ENCODE peak calls at places on chromosomes 12 and 14, in eight cellular contexts. X, O, F, Z, G, J, B and R are unnamed samples.

GRCh38 chr12:26188641-26189040 is 6.7 kb upstream of the SSPN start:
- DNase-seq in F (peak), B (no peak), G (peak), J (no peak), X (peak), Z (no peak), O (no peak), R (no peak)

GRCh38 chr14:39376671-39377403 is 55.4 kb downstream of the FBXO33 start:
- DNase-seq in F (peak), X (no peak), B (no peak), O (no peak), J (no peak), Z (no peak), G (peak), R (peak)

GRCh38 chr14:45072121-45072520 is 11.8 kb upstream of the PRPF39 start:
- DNase-seq in J (no peak), G (no peak), B (no peak), F (no peak), O (no peak), X (no peak), Z (no peak), R (no peak)

GRCh38 chr12:64616221-64616620 is 5.9 kb downstream of the RASSF3 start:
- DNase-seq in B (no peak), F (peak), X (no peak), J (no peak), O (no peak), G (no peak), Z (no peak), R (peak)

GRCh38 chr14:88545256-88545655 is 9.6 kb downstream of the PTPN21 start:
- DNase-seq in X (no peak), Z (no peak), B (no peak), J (no peak), F (no peak), G (no peak), O (no peak), R (no peak)

GRCh38 chr12:118714051-118714460 is 267.3 kb upstream of the SRRM4 start:
- DNase-seq in J (peak), B (peak), O (no peak), Z (no peak), G (no peak), X (no peak), F (no peak), R (no peak)

GRCh38 chr14:99274346-99275221 is 2.6 kb upstream of the BCL11B start:
- DNase-seq in Z (peak), B (no peak), J (no peak), O (no peak), G (peak), X (peak), F (peak), R (peak)

GRCh38 chr12:9077576-9078031 is 38.1 kb downstream of the A2M start:
- DNase-seq in J (no peak), Z (no peak), F (no peak), G (no peak), X (peak), B (no peak), O (no peak), R (no peak)

GRCh38 chr14:106372870-106373657 is 846.7 kb downstream of the TMEM121 start:
- DNase-seq in X (no peak), J (peak), Z (peak), F (no peak), O (no peak), B (no peak), G (no peak), R (no peak)

GRCh38 chr12:57243521-57244305 is 7.3 kb downstream of the STAC3 start:
- DNase-seq in J (peak), X (peak), Z (no peak), O (no peak), B (no peak), G (peak), F (peak), R (peak)

GRCh38 chr12:75837700-75838099 is 193.9 kb downstream of the PHLDA1 start:
- DNase-seq in O (no peak), J (no peak), G (no peak), Z (no peak), F (no peak), B (no peak), X (no peak), R (no peak)

GRCh38 chr12:103929909-103930786 is at the start of gene HSP90B1:
- DNase-seq in X (peak), G (peak), B (peak), J (peak), O (peak), Z (peak), F (peak), R (peak)

GRCh38 chr12:108633534-108634224 is at the start of gene SELPLG:
- DNase-seq in B (peak), Z (peak), F (no peak), X (no peak), J (peak), G (no peak), O (no peak), R (no peak)

GRCh38 chr14:50726372-50727107 is 58.4 kb upstream of the SAV1 start:
- DNase-seq in X (peak), G (peak), O (peak), J (no peak), F (peak), B (no peak), Z (no peak), R (peak)

GRCh38 chr12:22821985-22822384 is 197.0 kb downstream of the ETNK1 start:
- DNase-seq in G (no peak), B (no peak), X (no peak), Z (no peak), J (no peak), O (no peak), F (no peak), R (peak)

GRCh38 chr14:55026441-55026792 is 482 bp downstream of the WDHD1 start:
- DNase-seq in B (no peak), F (no peak), G (no peak), O (no peak), Z (no peak), J (no peak), X (no peak), R (no peak)

GRCh38 chr14:35988972-35989690 is 163.0 kb downstream of the BRMS1L start:
- DNase-seq in G (no peak), Z (no peak), B (no peak), O (no peak), X (peak), J (no peak), F (no peak), R (no peak)

GRCh38 chr12:110776410-110776809 is 33.7 kb upstream of the PPP1CC start:
- DNase-seq in Z (no peak), B (peak), O (no peak), X (no peak), J (peak), G (no peak), F (no peak), R (no peak)

GRCh38 chr12:75960086-75960910 is 71.3 kb downstream of the PHLDA1 start:
- DNase-seq in X (no peak), J (peak), Z (no peak), O (no peak), B (no peak), G (no peak), F (no peak), R (no peak)

GRCh38 chr12:120117961-120118709 is 1.6 kb upstream of the RAB35 start:
- DNase-seq in X (peak), Z (no peak), O (no peak), J (peak), G (peak), B (no peak), F (peak), R (peak)

GRCh38 chr12:31506907-31507306 is 84.0 kb downstream of the DENND5B start:
- DNase-seq in F (peak), Z (no peak), J (no peak), B (no peak), O (no peak), G (no peak), X (peak), R (peak)

GRCh38 chr12:96099986-96100385 is 64.6 kb upstream of the LTA4H start:
- DNase-seq in J (peak), X (no peak), O (no peak), B (no peak), G (no peak), F (no peak), Z (no peak), R (no peak)

GRCh38 chr14:26896447-26896846 is 298.6 kb upstream of the NOVA1 start:
- DNase-seq in B (no peak), G (peak), O (no peak), F (peak), Z (peak), J (no peak), X (no peak), R (peak)

GRCh38 chr14:100731011-100731670 is 4.4 kb downstream of the DLK1 start:
- DNase-seq in O (no peak), X (no peak), G (no peak), F (no peak), J (no peak), B (no peak), Z (no peak), R (no peak)

GRCh38 chr12:89051065-89051677 is 301.1 kb downstream of the DUSP6 start:
- DNase-seq in F (peak), J (peak), X (peak), Z (peak), G (peak), O (peak), B (no peak), R (peak)

GRCh38 chr12:18824287-18824686 is 86.4 kb downstream of the CAPZA3 start:
- DNase-seq in Z (no peak), J (no peak), O (no peak), X (no peak), B (no peak), F (no peak), G (no peak), R (no peak)

GRCh38 chr12:64808110-64808509 is 16.3 kb upstream of the TBC1D30 start:
- DNase-seq in G (no peak), B (no peak), Z (no peak), J (peak), F (no peak), O (no peak), X (no peak), R (no peak)

GRCh38 chr12:111011999-111012600 is 91.7 kb upstream of the MYL2 start:
- DNase-seq in G (no peak), F (no peak), B (no peak), X (no peak), O (no peak), Z (no peak), J (no peak), R (no peak)

GRCh38 chr12:2640709-2641108 is 154.1 kb upstream of the FKBP4 start:
- DNase-seq in O (peak), G (peak), J (no peak), Z (peak), F (peak), X (peak), B (no peak), R (peak)

GRCh38 chr12:58575281-58575680 is 345.0 kb downstream of the LRIG3 start:
- DNase-seq in G (peak), O (peak), Z (no peak), F (peak), J (no peak), X (no peak), B (no peak), R (peak)

GRCh38 chr12:4269279-4269991 is 4.1 kb upstream of the CCND2 start:
- DNase-seq in O (no peak), X (peak), G (peak), J (peak), Z (peak), B (no peak), F (no peak), R (no peak)

GRCh38 chr14:67517083-67517482 is 16.0 kb upstream of the PLEKHH1 start:
- DNase-seq in F (peak), B (no peak), Z (no peak), X (no peak), O (no peak), J (no peak), G (no peak), R (peak)

DNA sequence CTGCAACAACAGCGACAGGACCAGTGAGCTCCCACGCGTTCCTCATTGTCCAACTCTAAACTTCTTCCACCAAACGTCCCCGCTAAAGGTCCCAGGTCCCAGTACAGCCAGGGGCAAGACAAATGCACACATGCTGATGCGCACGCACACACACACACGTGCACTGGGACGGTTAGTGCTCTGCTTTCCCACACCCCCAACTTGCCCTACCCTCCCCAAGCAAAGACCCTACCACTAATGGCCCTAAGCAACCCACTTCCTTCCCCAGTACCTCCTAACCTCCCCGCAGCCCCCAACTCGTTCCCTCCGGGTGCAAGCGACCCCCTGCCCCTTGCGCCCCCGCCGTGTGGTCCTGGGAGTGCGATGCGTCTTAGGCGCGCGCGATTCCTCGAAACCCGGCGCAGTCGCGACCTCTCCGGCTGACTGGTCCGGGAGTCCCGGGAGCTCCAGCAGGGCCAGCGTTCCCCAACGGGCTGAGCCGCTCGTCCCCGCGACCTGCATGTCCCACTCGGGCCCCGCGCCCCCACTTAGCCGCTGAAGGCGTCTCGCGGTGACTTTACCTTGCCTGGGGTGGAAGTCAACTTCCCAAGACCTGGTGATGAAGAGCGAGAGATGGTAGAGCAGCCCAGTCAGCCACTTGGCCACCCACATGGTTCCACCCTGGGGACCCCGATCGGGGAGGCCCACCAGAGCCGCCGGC is 582 bp downstream of the ADAMTS20 start:
- DNase-seq in F (no peak), B (no peak), G (no peak), J (no peak), Z (no peak), X (peak), O (no peak), R (no peak)
- H3K4me3 ChIP-seq in F (no peak), B (no peak), G (no peak), J (no peak), Z (no peak), X (no peak), O (no peak), R (no peak)

DNA sequence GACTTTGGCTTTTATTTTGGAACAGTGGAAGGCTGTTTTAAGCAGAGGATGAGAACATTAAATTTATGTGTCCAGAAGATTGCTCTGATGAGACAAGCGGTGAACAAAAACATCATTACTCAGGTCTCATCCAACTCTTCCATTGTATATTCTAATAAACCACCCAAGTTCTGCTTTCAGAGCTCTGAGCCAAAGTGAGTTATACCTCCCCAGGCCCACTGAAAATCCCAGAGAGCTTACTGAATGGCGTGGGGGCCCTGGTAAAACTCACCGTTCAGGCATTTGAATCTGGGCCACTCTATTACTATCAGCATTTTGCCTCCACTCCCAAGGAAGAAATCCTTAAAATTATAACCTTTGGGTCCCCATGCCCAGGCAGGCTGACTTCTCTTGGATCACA is 122.0 kb upstream of the HIF1A start:
- DNase-seq in J (no peak), B (no peak), O (no peak), X (no peak), F (no peak), G (peak), Z (no peak), R (peak)
- TF ChIP-seq CTCF in J (no peak), B (no peak), O (no peak), X (no peak), F (no peak), G (no peak), Z (no peak), R (no peak)

GRCh38 chr12:6323995-6324711 is 13.7 kb downstream of the PLEKHG6 start:
- DNase-seq in B (no peak), G (no peak), F (no peak), X (no peak), O (no peak), Z (no peak), J (no peak), R (no peak)

GRCh38 chr12:6322352-6322751 is 11.9 kb downstream of the PLEKHG6 start:
- DNase-seq in Z (no peak), B (no peak), J (no peak), X (no peak), G (no peak), F (no peak), O (no peak), R (no peak)

GRCh38 chr12:6321905-6322304 is 11.4 kb downstream of the PLEKHG6 start:
- DNase-seq in G (no peak), B (no peak), O (no peak), J (no peak), Z (no peak), X (no peak), F (no peak), R (no peak)

GRCh38 chr12:6323340-6323994 is 13.0 kb downstream of the PLEKHG6 start:
- DNase-seq in F (peak), G (peak), Z (no peak), J (peak), B (peak), O (peak), X (peak), R (peak)

DNA sequence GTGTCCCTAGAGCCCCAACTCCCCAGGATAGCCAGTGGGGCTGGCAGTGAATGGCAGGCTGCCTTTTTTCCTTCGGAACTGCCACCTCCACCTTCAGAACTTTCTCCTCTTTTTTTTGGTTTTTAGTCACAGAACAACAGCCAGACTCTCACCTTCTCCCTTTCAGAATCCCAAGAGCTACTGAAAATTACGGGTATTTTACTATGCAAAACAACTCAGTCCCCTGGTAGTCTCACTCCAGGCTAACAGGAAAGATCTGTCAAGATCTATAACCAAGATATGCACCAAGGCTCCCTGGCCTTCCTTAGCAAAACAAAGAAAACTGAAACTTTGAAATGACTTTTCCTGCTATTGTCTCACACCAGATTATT is 12.5 kb downstream of the PLEKHG6 start:
- DNase-seq in F (no peak), J (no peak), G (no peak), O (no peak), B (no peak), X (no peak), Z (no peak), R (no peak)
- H3K4me3 ChIP-seq in F (no peak), J (peak), G (no peak), O (no peak), B (no peak), X (no peak), Z (no peak), R (no peak)

GRCh38 chr12:41190360-41190759 is 2.2 kb downstream of the PDZRN4 start:
- DNase-seq in G (peak), J (no peak), Z (no peak), X (no peak), O (no peak), F (no peak), B (no peak), R (no peak)
- TF ChIP-seq CTCF in G (peak), J (peak), Z (no peak), X (peak), O (peak), F (no peak), B (no peak), R (peak)

GRCh38 chr14:69260979-69261605 is 1.1 kb downstream of the GALNT16 start:
- DNase-seq in B (no peak), G (no peak), Z (no peak), O (no peak), J (peak), F (no peak), X (no peak), R (no peak)

GRCh38 chr14:69259176-69259530 is 805 bp upstream of the GALNT16 start:
- DNase-seq in X (no peak), J (no peak), Z (no peak), F (no peak), B (no peak), O (no peak), G (no peak), R (no peak)

GRCh38 chr14:69261761-69262331 is 1.9 kb downstream of the GALNT16 start:
- DNase-seq in O (no peak), J (no peak), B (no peak), F (no peak), G (no peak), X (no peak), Z (no peak), R (no peak)

GRCh38 chr14:69260246-69260978 is 454 bp downstream of the GALNT16 start:
- DNase-seq in F (no peak), O (no peak), Z (no peak), X (peak), J (no peak), B (no peak), G (no peak), R (no peak)

DNA sequence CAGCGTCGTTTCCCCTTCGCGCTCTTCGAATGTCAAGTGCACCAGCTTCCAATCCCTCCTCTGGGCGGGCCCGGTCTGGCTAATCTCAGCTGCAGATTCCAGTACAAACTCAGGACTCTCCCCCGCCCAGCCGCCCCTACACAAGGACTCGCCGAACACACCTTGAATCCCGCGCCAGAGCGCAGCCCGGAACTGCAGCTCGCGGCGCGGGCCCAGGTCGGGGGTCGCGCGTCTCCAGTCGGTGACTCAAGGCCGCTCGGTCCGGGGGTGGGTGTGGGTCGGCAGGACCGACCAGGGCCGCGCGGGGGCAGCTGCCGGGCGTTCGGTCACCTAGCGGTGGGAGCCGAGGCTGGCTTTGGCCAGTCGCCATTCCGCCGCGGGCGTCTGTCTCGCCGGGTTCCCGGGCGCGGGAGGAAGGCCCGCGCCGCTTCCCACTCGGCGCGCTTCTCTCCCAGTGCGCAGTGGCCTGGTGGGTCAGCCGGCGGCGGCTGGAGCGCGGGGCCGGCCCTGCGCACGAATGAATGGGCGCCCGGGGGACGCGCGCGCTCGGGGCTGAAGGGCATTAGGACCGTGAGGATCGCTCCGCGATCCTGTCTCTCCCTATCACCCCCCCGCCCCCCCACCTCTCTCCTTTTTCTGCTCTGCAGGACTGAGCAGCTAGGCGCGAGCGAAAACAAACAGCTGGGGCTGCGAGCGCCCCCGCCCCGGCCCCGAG is at the start of gene GALNT16:
- DNase-seq in F (no peak), X (no peak), G (no peak), O (no peak), B (no peak), Z (no peak), J (no peak), R (no peak)
- H3K4me3 ChIP-seq in F (peak), X (peak), G (peak), O (peak), B (no peak), Z (peak), J (no peak), R (peak)